ENCODE peak calls at places on chromosomes 4 and X, in four cellular contexts. One of them, this sample, is unnamed.
A peak's percentile ranks its signal among the peaks of the same experiment; 100 is the strongest.

GRCh38 chr4:19999775-20000414 is 251.8 kb upstream of the SLIT2 start:
- DNase-seq in fibroblast of lung: no peak
- DNase-seq in IMR-90: no peak
- DNase-seq in ovary: no peak
- DNase-seq in this sample: no peak

GRCh38 chr4:93834371-93835066 is 6.0 kb downstream of the ATOH1 start:
- DNase-seq in ovary: no peak
- DNase-seq in IMR-90: no peak
- DNase-seq in fibroblast of lung: no peak
- DNase-seq in this sample: no peak

GRCh38 chr4:8044244-8044643 is 104.6 kb upstream of the AFAP1 start:
- DNase-seq in IMR-90: no peak
- DNase-seq in ovary: no peak
- DNase-seq in fibroblast of lung: no peak
- DNase-seq in this sample: no peak

GRCh38 chrX:21730011-21730410 is 27.9 kb downstream of the SMPX start:
- DNase-seq in fibroblast of lung: peak; percentile 27
- DNase-seq in ovary: no peak
- DNase-seq in IMR-90: no peak
- DNase-seq in this sample: no peak

GRCh38 chrX:133258481-133258880 is 40.3 kb upstream of the TFDP3 start:
- DNase-seq in fibroblast of lung: peak; percentile 42
- DNase-seq in IMR-90: peak; percentile 63
- DNase-seq in ovary: no peak
- DNase-seq in this sample: no peak

GRCh38 chrX:103066606-103067005 is 2.6 kb upstream of the BEX1 start:
- DNase-seq in fibroblast of lung: peak; percentile 4
- DNase-seq in ovary: no peak
- DNase-seq in IMR-90: no peak
- DNase-seq in this sample: no peak

GRCh38 chr4:100190643-100191600 is 654 bp upstream of the DDIT4L start:
- DNase-seq in ovary: peak; percentile 25
- DNase-seq in IMR-90: peak; percentile 37
- DNase-seq in fibroblast of lung: peak; percentile 58
- DNase-seq in this sample: no peak

GRCh38 chr4:48483777-48484493 is 792 bp downstream of the SLC10A4 start:
- DNase-seq in fibroblast of lung: no peak
- DNase-seq in ovary: no peak
- DNase-seq in IMR-90: no peak
- DNase-seq in this sample: no peak

GRCh38 chr4:13860126-13860525 is 232.6 kb upstream of the BOD1L1 start:
- DNase-seq in ovary: no peak
- DNase-seq in IMR-90: no peak
- DNase-seq in fibroblast of lung: no peak
- DNase-seq in this sample: no peak

GRCh38 chr4:82688091-82688815 is 110.3 kb downstream of the SCD5 start:
- DNase-seq in fibroblast of lung: no peak
- DNase-seq in ovary: no peak
- DNase-seq in IMR-90: no peak
- DNase-seq in this sample: no peak

GRCh38 chrX:53682885-53683555 is 3.5 kb downstream of the HUWE1 start:
- DNase-seq in IMR-90: peak; percentile 50
- DNase-seq in fibroblast of lung: peak; percentile 66
- DNase-seq in ovary: peak; percentile 44
- DNase-seq in this sample: peak; percentile 62

GRCh38 chr4:14853186-14853946 is 148.9 kb upstream of the CPEB2 start:
- DNase-seq in fibroblast of lung: peak; percentile 92
- DNase-seq in IMR-90: peak; percentile 95
- DNase-seq in ovary: no peak
- DNase-seq in this sample: no peak

GRCh38 chr4:2948895-2949781 is 14.1 kb downstream of the NOP14 start:
- DNase-seq in fibroblast of lung: no peak
- DNase-seq in IMR-90: no peak
- DNase-seq in ovary: no peak
- DNase-seq in this sample: no peak
- H3K36me3 ChIP-seq in fibroblast of lung: peaks cover 30% of the 10 kb centered on the region
- H3K36me3 ChIP-seq in IMR-90: peaks cover 68% of the 10 kb centered on the region
- H3K36me3 ChIP-seq in ovary: no peaks in the 10 kb centered on the region
- H3K36me3 ChIP-seq in this sample: peaks cover 84% of the 10 kb centered on the region

GRCh38 chr4:102715057-102715456 is 45.7 kb downstream of the MANBA start:
- DNase-seq in ovary: no peak
- DNase-seq in IMR-90: no peak
- DNase-seq in fibroblast of lung: no peak
- DNase-seq in this sample: no peak
- TF ChIP-seq CTCF in ovary: no peak
- TF ChIP-seq CTCF in IMR-90: no peak
- TF ChIP-seq CTCF in fibroblast of lung: no peak
- TF ChIP-seq CTCF in this sample: no peak

DNA sequence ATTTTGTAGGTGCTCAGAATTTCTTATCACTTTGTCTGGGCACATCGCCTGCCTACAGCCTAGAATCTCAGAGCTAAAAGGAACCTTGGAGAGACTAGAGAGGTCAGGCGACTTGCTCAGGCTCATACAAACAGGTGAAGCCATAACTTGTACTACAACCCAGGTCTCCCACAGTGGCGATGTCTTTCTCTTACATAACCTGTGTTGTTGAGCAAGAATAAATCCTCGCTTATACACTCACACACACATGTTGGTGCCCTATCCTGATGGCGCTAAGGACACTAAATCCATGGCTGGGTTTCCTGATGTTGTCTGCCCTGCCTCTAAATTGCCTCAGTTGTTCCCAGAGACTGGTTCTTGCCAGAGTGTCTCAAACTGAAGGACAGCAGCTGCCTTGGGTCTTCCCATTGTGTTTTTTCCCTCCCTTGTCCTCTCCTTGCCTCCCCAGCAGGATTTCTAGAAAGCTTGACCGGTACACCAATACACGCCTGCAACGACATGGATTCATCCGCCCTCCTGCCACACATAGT is 1.6 kb downstream of the TSC22D3 start:
- DNase-seq in ovary: no peak
- DNase-seq in fibroblast of lung: no peak
- DNase-seq in IMR-90: no peak
- DNase-seq in this sample: no peak
- H3K4me3 ChIP-seq in ovary: peak overlapping the region; percentile 59
- H3K4me3 ChIP-seq in fibroblast of lung: no peak overlapping the region
- H3K4me3 ChIP-seq in IMR-90: no peak overlapping the region
- H3K4me3 ChIP-seq in this sample: peak overlapping the region; percentile 81

GRCh38 chr4:168999836-169000235 is 10.2 kb downstream of the CBR4 start:
- DNase-seq in ovary: no peak
- DNase-seq in IMR-90: no peak
- DNase-seq in fibroblast of lung: no peak
- DNase-seq in this sample: no peak

GRCh38 chr4:169005453-169006099 is 4.5 kb downstream of the CBR4 start:
- DNase-seq in ovary: no peak
- DNase-seq in fibroblast of lung: peak; percentile 51
- DNase-seq in IMR-90: peak; percentile 35
- DNase-seq in this sample: no peak

GRCh38 chr4:168998596-168998995 is 11.5 kb downstream of the CBR4 start:
- DNase-seq in IMR-90: no peak
- DNase-seq in ovary: no peak
- DNase-seq in fibroblast of lung: no peak
- DNase-seq in this sample: no peak

GRCh38 chr4:168995537-168996295 is 14.3 kb downstream of the CBR4 start:
- DNase-seq in IMR-90: peak; percentile 19
- DNase-seq in ovary: no peak
- DNase-seq in fibroblast of lung: peak; percentile 37
- DNase-seq in this sample: no peak

DNA sequence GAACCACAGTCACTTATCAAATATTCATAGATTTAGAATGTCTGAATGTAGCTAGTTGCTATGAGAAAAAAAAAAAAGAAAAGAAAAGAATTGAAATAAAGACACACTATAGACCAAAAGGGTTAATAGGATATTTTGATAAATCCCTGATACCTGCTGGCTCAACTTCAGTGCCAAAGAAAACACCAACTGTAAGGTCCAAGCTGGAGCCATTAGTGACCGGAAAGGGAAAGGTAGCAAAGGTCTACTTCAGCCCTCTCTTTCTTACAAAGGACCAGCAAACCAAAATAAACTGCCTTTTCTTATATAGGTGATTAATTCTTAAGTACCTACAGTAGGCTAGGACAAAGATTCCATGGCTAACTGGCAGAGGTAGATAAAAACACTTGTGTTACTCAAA is 9.7 kb downstream of the CBR4 start:
- DNase-seq in fibroblast of lung: no peak
- DNase-seq in IMR-90: no peak
- DNase-seq in ovary: no peak
- DNase-seq in this sample: no peak
- H3K36me3 ChIP-seq in fibroblast of lung: peaks cover 6% of the 10 kb centered on the region
- H3K36me3 ChIP-seq in IMR-90: peaks cover 11% of the 10 kb centered on the region
- H3K36me3 ChIP-seq in ovary: no peaks in the 10 kb centered on the region
- H3K36me3 ChIP-seq in this sample: peaks cover 5% of the 10 kb centered on the region

GRCh38 chrX:11756354-11757318 is 1.4 kb upstream of the MSL3 start:
- DNase-seq in fibroblast of lung: no peak
- DNase-seq in ovary: no peak
- DNase-seq in IMR-90: no peak
- DNase-seq in this sample: no peak
- TF ChIP-seq CTCF in fibroblast of lung: no peak
- TF ChIP-seq CTCF in ovary: no peak
- TF ChIP-seq CTCF in IMR-90: no peak
- TF ChIP-seq CTCF in this sample: no peak

DNA sequence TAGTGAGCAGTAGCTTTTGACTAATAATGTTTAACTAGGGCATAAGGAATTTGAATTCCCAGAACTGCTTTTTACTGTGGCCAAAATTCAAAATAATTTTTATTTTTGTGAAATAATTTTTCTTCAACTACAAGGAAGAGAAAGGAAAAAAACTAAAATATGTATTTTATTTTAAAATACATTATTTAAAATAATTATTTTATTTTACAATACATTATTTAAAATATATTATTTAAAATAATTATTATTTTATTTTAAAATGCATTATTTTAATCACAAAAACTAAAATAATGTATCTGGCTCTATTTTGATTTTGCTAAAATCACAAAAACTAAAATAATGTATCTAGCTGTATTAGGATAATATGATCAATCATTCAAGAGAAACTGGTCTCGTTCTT is 210.4 kb downstream of the RELL1 start:
- DNase-seq in IMR-90: no peak
- DNase-seq in fibroblast of lung: no peak
- DNase-seq in ovary: no peak
- DNase-seq in this sample: no peak
- H3K4me3 ChIP-seq in IMR-90: no peak overlapping the region
- H3K4me3 ChIP-seq in fibroblast of lung: no peak overlapping the region
- H3K4me3 ChIP-seq in ovary: no peak overlapping the region
- H3K4me3 ChIP-seq in this sample: no peak overlapping the region

GRCh38 chr4:17494833-17495232 is 17.1 kb downstream of the QDPR start:
- DNase-seq in IMR-90: no peak
- DNase-seq in fibroblast of lung: no peak
- DNase-seq in ovary: no peak
- DNase-seq in this sample: no peak
- H3K36me3 ChIP-seq in IMR-90: peaks cover 26% of the 10 kb centered on the region
- H3K36me3 ChIP-seq in fibroblast of lung: peaks cover 7% of the 10 kb centered on the region
- H3K36me3 ChIP-seq in ovary: no peaks in the 10 kb centered on the region
- H3K36me3 ChIP-seq in this sample: peaks cover 26% of the 10 kb centered on the region

DNA sequence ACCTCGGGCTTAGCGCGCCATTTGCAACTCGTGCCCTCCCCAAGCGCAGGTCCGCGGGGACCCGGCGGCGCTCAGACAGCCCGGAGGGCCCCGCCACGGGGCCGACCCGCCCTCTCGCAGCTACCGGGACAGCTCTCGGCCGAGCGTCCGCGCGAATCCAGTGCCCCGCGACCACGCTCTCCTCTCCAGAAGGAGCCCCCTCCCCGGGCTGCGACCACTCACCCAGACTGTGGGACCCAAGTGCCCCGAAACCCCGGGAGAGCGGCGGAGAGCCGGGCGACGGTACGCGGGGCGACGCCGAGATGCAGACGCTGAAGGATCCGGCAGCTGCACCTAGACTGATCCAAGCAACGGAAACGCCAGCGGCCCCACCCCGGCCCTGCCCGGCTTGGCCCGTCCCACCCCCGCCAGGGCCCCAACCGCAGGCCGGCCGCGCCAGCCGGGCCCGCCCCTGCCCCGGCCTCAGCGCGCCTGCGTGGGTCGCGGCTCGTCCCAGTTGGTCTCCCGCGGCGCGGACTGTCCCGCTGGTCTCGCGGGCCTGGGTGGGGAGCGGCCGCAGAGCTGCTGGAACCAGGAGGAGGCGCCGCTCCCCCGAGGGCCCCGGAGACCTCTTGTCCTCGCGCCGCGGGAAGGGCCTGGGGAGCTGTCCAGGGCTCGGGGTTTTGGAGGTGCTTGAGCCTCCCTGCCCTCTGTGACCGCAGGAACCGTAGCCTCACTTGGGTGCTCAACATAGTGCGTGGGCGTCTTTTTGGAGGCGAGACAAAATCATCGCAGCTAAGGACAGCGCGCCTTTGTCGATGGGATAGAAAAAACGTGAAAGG is at the start of gene ANXA5:
- DNase-seq in IMR-90: peak; percentile 88
- DNase-seq in fibroblast of lung: peak; percentile 88
- DNase-seq in ovary: peak; percentile 90
- DNase-seq in this sample: peak; percentile 96
- TF ChIP-seq CTCF in IMR-90: peak; percentile 61
- TF ChIP-seq CTCF in fibroblast of lung: peak; percentile 24
- TF ChIP-seq CTCF in ovary: no peak
- TF ChIP-seq CTCF in this sample: peak; percentile 57